ENCODE peak calls at places on chromosomes 12 and 14, in eight cellular contexts. One of them, this sample, is unnamed. For H3K4me1, the result is how much of the 10 kb centered on the place peaks cover.

GRCh38 chr12:10497602-10498001 is 8.1 kb upstream of the EIF2S3B start:
- DNase-seq in K562: no peak
- DNase-seq in IMR-90: no peak
- DNase-seq in HCT116: no peak
- DNase-seq in neuronal stem cell: no peak
- DNase-seq in GM23338: no peak
- DNase-seq in neural progenitor cell: no peak
- DNase-seq in GM23248: no peak
- DNase-seq in this sample: no peak

GRCh38 chr12:70393787-70394519 is 27.9 kb downstream of the KCNMB4 start:
- DNase-seq in K562: no peak
- DNase-seq in IMR-90: peak
- DNase-seq in HCT116: no peak
- DNase-seq in neuronal stem cell: no peak
- DNase-seq in GM23338: no peak
- DNase-seq in neural progenitor cell: no peak
- DNase-seq in GM23248: peak
- DNase-seq in this sample: peak

GRCh38 chr14:31611778-31612433 is 50.7 kb downstream of the NUBPL start:
- DNase-seq in K562: no peak
- DNase-seq in IMR-90: no peak
- DNase-seq in HCT116: no peak
- DNase-seq in neuronal stem cell: no peak
- DNase-seq in GM23338: no peak
- DNase-seq in neural progenitor cell: no peak
- DNase-seq in GM23248: no peak
- DNase-seq in this sample: no peak

GRCh38 chr12:33794954-33795353 is 227.3 kb upstream of the ALG10 start:
- DNase-seq in K562: no peak
- DNase-seq in IMR-90: no peak
- DNase-seq in HCT116: no peak
- DNase-seq in neuronal stem cell: no peak
- DNase-seq in GM23338: no peak
- DNase-seq in neural progenitor cell: no peak
- DNase-seq in GM23248: no peak
- DNase-seq in this sample: no peak

GRCh38 chr14:105283028-105283427 is 17.8 kb downstream of the BRF1 start:
- DNase-seq in K562: peak
- DNase-seq in IMR-90: no peak
- DNase-seq in HCT116: no peak
- DNase-seq in neuronal stem cell: no peak
- DNase-seq in GM23338: peak
- DNase-seq in neural progenitor cell: peak
- DNase-seq in GM23248: no peak
- DNase-seq in this sample: no peak

GRCh38 chr14:105326568-105326867 is 12.0 kb downstream of the PACS2 start:
- DNase-seq in K562: no peak
- DNase-seq in IMR-90: no peak
- DNase-seq in HCT116: no peak
- DNase-seq in neuronal stem cell: no peak
- DNase-seq in GM23338: no peak
- DNase-seq in neural progenitor cell: peak
- DNase-seq in GM23248: no peak
- DNase-seq in this sample: no peak

GRCh38 chr14:31059152-31059924 is 33.2 kb upstream of the STRN3 start:
- DNase-seq in K562: peak
- DNase-seq in IMR-90: peak
- DNase-seq in HCT116: no peak
- DNase-seq in neuronal stem cell: no peak
- DNase-seq in GM23338: peak
- DNase-seq in neural progenitor cell: peak
- DNase-seq in GM23248: peak
- DNase-seq in this sample: peak

GRCh38 chr12:7117670-7118069 is 8.7 kb upstream of the C1RL start:
- DNase-seq in K562: no peak
- DNase-seq in IMR-90: no peak
- DNase-seq in HCT116: no peak
- DNase-seq in neuronal stem cell: no peak
- DNase-seq in GM23338: no peak
- DNase-seq in neural progenitor cell: no peak
- DNase-seq in GM23248: no peak
- DNase-seq in this sample: no peak

GRCh38 chr12:91877022-91877421 is 268.6 kb downstream of the BTG1 start:
- DNase-seq in K562: no peak
- DNase-seq in IMR-90: peak
- DNase-seq in HCT116: no peak
- DNase-seq in neuronal stem cell: no peak
- DNase-seq in GM23338: no peak
- DNase-seq in neural progenitor cell: peak
- DNase-seq in GM23248: peak
- DNase-seq in this sample: no peak

GRCh38 chr12:67046062-67046461 is 223.1 kb upstream of the CAND1 start:
- DNase-seq in K562: no peak
- DNase-seq in IMR-90: no peak
- DNase-seq in HCT116: no peak
- DNase-seq in neuronal stem cell: no peak
- DNase-seq in GM23338: peak
- DNase-seq in neural progenitor cell: no peak
- DNase-seq in GM23248: no peak
- DNase-seq in this sample: no peak

GRCh38 chr14:49767473-49768300 is at the start of gene KLHDC2:
- DNase-seq in K562: peak
- DNase-seq in IMR-90: peak
- DNase-seq in HCT116: peak
- DNase-seq in neuronal stem cell: peak
- DNase-seq in GM23338: peak
- DNase-seq in neural progenitor cell: peak
- DNase-seq in GM23248: peak
- DNase-seq in this sample: peak

GRCh38 chr14:23119362-23120327 is 590 bp upstream of the CEBPE start:
- DNase-seq in K562: no peak
- DNase-seq in IMR-90: no peak
- DNase-seq in HCT116: no peak
- DNase-seq in neuronal stem cell: no peak
- DNase-seq in GM23338: no peak
- DNase-seq in neural progenitor cell: peak
- DNase-seq in GM23248: no peak
- DNase-seq in this sample: no peak

GRCh38 chr14:65000868-65001600 is 14.3 kb downstream of the FNTB start:
- DNase-seq in K562: no peak
- DNase-seq in IMR-90: peak
- DNase-seq in HCT116: no peak
- DNase-seq in neuronal stem cell: no peak
- DNase-seq in GM23338: no peak
- DNase-seq in neural progenitor cell: no peak
- DNase-seq in GM23248: peak
- DNase-seq in this sample: no peak

GRCh38 chr12:10016881-10017280 is 6.5 kb downstream of the CLEC12B start:
- DNase-seq in K562: no peak
- DNase-seq in IMR-90: no peak
- DNase-seq in HCT116: no peak
- DNase-seq in neuronal stem cell: no peak
- DNase-seq in GM23338: no peak
- DNase-seq in neural progenitor cell: no peak
- DNase-seq in GM23248: peak
- DNase-seq in this sample: peak

GRCh38 chr14:81220767-81221578 is at the start of gene GTF2A1:
- DNase-seq in K562: peak
- DNase-seq in IMR-90: peak
- DNase-seq in HCT116: peak
- DNase-seq in neuronal stem cell: peak
- DNase-seq in GM23338: peak
- DNase-seq in neural progenitor cell: peak
- DNase-seq in GM23248: peak
- DNase-seq in this sample: peak

GRCh38 chr14:81221579-81222102 is 882 bp upstream of the GTF2A1 start:
- DNase-seq in K562: no peak
- DNase-seq in IMR-90: peak
- DNase-seq in HCT116: no peak
- DNase-seq in neuronal stem cell: no peak
- DNase-seq in GM23338: peak
- DNase-seq in neural progenitor cell: no peak
- DNase-seq in GM23248: no peak
- DNase-seq in this sample: no peak

GRCh38 chr14:81220488-81220766 is 332 bp downstream of the GTF2A1 start:
- DNase-seq in K562: no peak
- DNase-seq in IMR-90: no peak
- DNase-seq in HCT116: no peak
- DNase-seq in neuronal stem cell: no peak
- DNase-seq in GM23338: no peak
- DNase-seq in neural progenitor cell: no peak
- DNase-seq in GM23248: no peak
- DNase-seq in this sample: no peak

GRCh38 chr14:81219210-81219820 is 1.4 kb downstream of the GTF2A1 start:
- DNase-seq in K562: peak
- DNase-seq in IMR-90: peak
- DNase-seq in HCT116: peak
- DNase-seq in neuronal stem cell: peak
- DNase-seq in GM23338: peak
- DNase-seq in neural progenitor cell: peak
- DNase-seq in GM23248: peak
- DNase-seq in this sample: peak

GRCh38 chr14:81219821-81220487 is 805 bp downstream of the GTF2A1 start:
- DNase-seq in K562: peak
- DNase-seq in IMR-90: peak
- DNase-seq in HCT116: no peak
- DNase-seq in neuronal stem cell: no peak
- DNase-seq in GM23338: peak
- DNase-seq in neural progenitor cell: peak
- DNase-seq in GM23248: peak
- DNase-seq in this sample: peak
- H3K4me3 ChIP-seq in K562: peak
- H3K4me3 ChIP-seq in IMR-90: peak
- H3K4me3 ChIP-seq in HCT116: peak
- H3K4me3 ChIP-seq in neuronal stem cell: peak
- H3K4me3 ChIP-seq in GM23338: peak
- H3K4me3 ChIP-seq in neural progenitor cell: peak
- H3K4me3 ChIP-seq in GM23248: peak
- H3K4me3 ChIP-seq in this sample: peak

GRCh38 chr14:68262567-68262966 is 443.0 kb downstream of the RAD51B start:
- DNase-seq in K562: no peak
- DNase-seq in IMR-90: no peak
- DNase-seq in HCT116: no peak
- DNase-seq in neuronal stem cell: no peak
- DNase-seq in GM23338: no peak
- DNase-seq in neural progenitor cell: no peak
- DNase-seq in GM23248: no peak
- DNase-seq in this sample: no peak

GRCh38 chr14:68260121-68260520 is 440.5 kb downstream of the RAD51B start:
- DNase-seq in K562: no peak
- DNase-seq in IMR-90: no peak
- DNase-seq in HCT116: no peak
- DNase-seq in neuronal stem cell: no peak
- DNase-seq in GM23338: peak
- DNase-seq in neural progenitor cell: peak
- DNase-seq in GM23248: no peak
- DNase-seq in this sample: no peak

GRCh38 chr14:68263563-68264350 is 444.2 kb downstream of the RAD51B start:
- DNase-seq in K562: no peak
- DNase-seq in IMR-90: peak
- DNase-seq in HCT116: no peak
- DNase-seq in neuronal stem cell: no peak
- DNase-seq in GM23338: no peak
- DNase-seq in neural progenitor cell: no peak
- DNase-seq in GM23248: peak
- DNase-seq in this sample: no peak

GRCh38 chr14:68257969-68258368 is 438.4 kb downstream of the RAD51B start:
- DNase-seq in K562: no peak
- DNase-seq in IMR-90: no peak
- DNase-seq in HCT116: no peak
- DNase-seq in neuronal stem cell: no peak
- DNase-seq in GM23338: no peak
- DNase-seq in neural progenitor cell: no peak
- DNase-seq in GM23248: no peak
- DNase-seq in this sample: no peak

DNA sequence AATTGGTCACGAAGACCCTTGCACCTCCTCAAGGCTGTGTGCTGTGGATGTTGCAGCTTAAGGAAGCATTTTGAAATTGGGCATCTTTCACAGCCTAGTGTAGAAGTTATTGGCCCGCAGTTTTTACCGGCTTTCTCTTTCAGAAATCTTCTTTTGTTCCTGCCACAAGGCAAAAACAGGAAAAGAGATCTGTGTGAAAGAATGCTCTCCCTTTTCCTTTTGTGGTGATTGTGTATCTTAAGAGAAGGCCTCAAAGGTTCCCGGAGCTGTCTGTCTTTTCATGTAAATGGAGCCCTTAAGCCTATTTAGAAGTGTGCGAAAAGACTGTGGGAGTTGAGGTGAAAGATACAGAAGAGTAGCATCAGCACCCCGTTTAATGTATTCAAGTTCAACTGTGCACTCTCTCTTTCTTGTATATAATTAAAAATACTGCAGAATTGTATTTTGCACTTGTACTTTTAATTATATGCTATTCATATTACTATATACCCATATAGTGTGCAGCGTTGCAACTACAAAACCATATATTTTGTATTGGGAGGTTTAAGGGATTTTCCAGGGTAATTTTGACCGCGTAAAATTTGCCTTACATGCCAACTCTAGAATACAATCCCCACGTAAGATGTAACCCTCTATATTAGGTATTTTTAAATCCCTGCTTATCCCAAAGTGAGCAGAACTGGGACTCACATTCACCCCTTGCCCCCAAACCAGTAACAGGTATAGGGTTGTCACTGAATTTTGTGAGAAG is 441.7 kb downstream of the RAD51B start:
- DNase-seq in K562: no peak
- DNase-seq in IMR-90: no peak
- DNase-seq in HCT116: no peak
- DNase-seq in neuronal stem cell: peak
- DNase-seq in GM23338: peak
- DNase-seq in neural progenitor cell: peak
- DNase-seq in GM23248: no peak
- DNase-seq in this sample: no peak
- H2AFZ ChIP-seq in K562: no peak
- H2AFZ ChIP-seq in IMR-90: no peak
- H2AFZ ChIP-seq in HCT116: no peak
- H2AFZ ChIP-seq in neuronal stem cell: no peak
- H2AFZ ChIP-seq in GM23338: no peak
- H2AFZ ChIP-seq in neural progenitor cell: no peak
- H2AFZ ChIP-seq in GM23248: no peak
- H2AFZ ChIP-seq in this sample: no peak

DNA sequence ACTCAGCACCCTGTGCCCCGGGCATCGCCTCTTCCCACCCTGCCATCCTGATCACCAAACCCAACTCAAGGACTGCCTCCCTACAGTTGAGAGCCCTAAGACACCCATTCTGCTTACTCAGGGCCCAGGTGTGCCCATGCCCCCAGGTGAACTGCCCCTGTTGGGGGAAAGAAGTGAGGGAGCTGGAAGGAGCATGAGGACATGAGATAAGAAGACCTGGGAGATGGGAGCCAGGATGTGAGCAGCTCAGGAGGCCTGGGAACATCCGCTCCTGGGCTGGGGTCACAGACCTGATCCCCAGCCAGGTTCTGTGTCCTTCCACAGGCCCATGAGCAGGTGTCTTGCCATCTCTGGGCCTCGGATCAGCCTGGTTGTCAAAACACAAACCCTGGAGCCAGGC is 6.6 kb downstream of the RAPGEF3 start:
- DNase-seq in K562: no peak
- DNase-seq in IMR-90: no peak
- DNase-seq in HCT116: no peak
- DNase-seq in neuronal stem cell: no peak
- DNase-seq in GM23338: no peak
- DNase-seq in neural progenitor cell: no peak
- DNase-seq in GM23248: no peak
- DNase-seq in this sample: no peak
- H3K4me1 ChIP-seq in K562: under half
- H3K4me1 ChIP-seq in IMR-90: under half
- H3K4me1 ChIP-seq in HCT116: under half
- H3K4me1 ChIP-seq in neuronal stem cell: under half
- H3K4me1 ChIP-seq in GM23338: under half
- H3K4me1 ChIP-seq in neural progenitor cell: under half
- H3K4me1 ChIP-seq in GM23248: under half
- H3K4me1 ChIP-seq in this sample: under half

GRCh38 chr12:42145552-42146215 is 1.0 kb upstream of the GXYLT1 start:
- DNase-seq in K562: peak
- DNase-seq in IMR-90: peak
- DNase-seq in HCT116: no peak
- DNase-seq in neuronal stem cell: peak
- DNase-seq in GM23338: peak
- DNase-seq in neural progenitor cell: peak
- DNase-seq in GM23248: no peak
- DNase-seq in this sample: peak
- H3K4me3 ChIP-seq in K562: peak
- H3K4me3 ChIP-seq in IMR-90: no peak
- H3K4me3 ChIP-seq in HCT116: peak
- H3K4me3 ChIP-seq in neuronal stem cell: no peak
- H3K4me3 ChIP-seq in GM23338: peak
- H3K4me3 ChIP-seq in neural progenitor cell: peak
- H3K4me3 ChIP-seq in GM23248: peak
- H3K4me3 ChIP-seq in this sample: peak